ENCODE peak calls at places on chromosomes 13 and 19, in seven cellular contexts. One of them, this sample, is unnamed.

GRCh38 chr19:38742296-38742695 is 2.0 kb downstream of the CAPN12 start:
- DNase-seq in transverse colon: no peak
- DNase-seq in AG09319: no peak
- DNase-seq in endodermal cell: no peak
- DNase-seq in fibroblast of the aortic adventitia: no peak
- DNase-seq in tibial artery: no peak
- DNase-seq in fibroblast of lung: no peak
- DNase-seq in this sample: no peak

GRCh38 chr13:98157188-98157587 is 14.3 kb downstream of the FARP1 start:
- DNase-seq in transverse colon: no peak
- DNase-seq in AG09319: no peak
- DNase-seq in endodermal cell: peak; percentile 53
- DNase-seq in fibroblast of the aortic adventitia: no peak
- DNase-seq in tibial artery: no peak
- DNase-seq in fibroblast of lung: no peak
- DNase-seq in this sample: no peak

GRCh38 chr13:24456396-24456795 is 56.2 kb downstream of the PARP4 start:
- DNase-seq in transverse colon: no peak
- DNase-seq in AG09319: no peak
- DNase-seq in endodermal cell: no peak
- DNase-seq in fibroblast of the aortic adventitia: no peak
- DNase-seq in tibial artery: no peak
- DNase-seq in fibroblast of lung: no peak
- DNase-seq in this sample: no peak

GRCh38 chr19:3250675-3251074 is 26.2 kb downstream of the CELF5 start:
- DNase-seq in transverse colon: peak; percentile 21
- DNase-seq in AG09319: no peak
- DNase-seq in endodermal cell: peak; percentile 75
- DNase-seq in fibroblast of the aortic adventitia: peak; percentile 15
- DNase-seq in tibial artery: no peak
- DNase-seq in fibroblast of lung: no peak
- DNase-seq in this sample: no peak

GRCh38 chr19:5125797-5126497 is 157.0 kb downstream of the KDM4B start:
- DNase-seq in transverse colon: no peak
- DNase-seq in AG09319: no peak
- DNase-seq in endodermal cell: peak; percentile 89
- DNase-seq in fibroblast of the aortic adventitia: no peak
- DNase-seq in tibial artery: no peak
- DNase-seq in fibroblast of lung: no peak
- DNase-seq in this sample: no peak

GRCh38 chr13:93621966-93622365 is 395.4 kb downstream of the GPC6 start:
- DNase-seq in transverse colon: no peak
- DNase-seq in AG09319: no peak
- DNase-seq in endodermal cell: no peak
- DNase-seq in fibroblast of the aortic adventitia: no peak
- DNase-seq in tibial artery: no peak
- DNase-seq in fibroblast of lung: peak; percentile 17
- DNase-seq in this sample: no peak

GRCh38 chr19:54521022-54521859 is 18.6 kb downstream of the LAIR2 start:
- DNase-seq in transverse colon: no peak
- DNase-seq in AG09319: no peak
- DNase-seq in endodermal cell: no peak
- DNase-seq in fibroblast of the aortic adventitia: no peak
- DNase-seq in tibial artery: no peak
- DNase-seq in fibroblast of lung: no peak
- DNase-seq in this sample: no peak

GRCh38 chr19:31821346-31821745 is 472.1 kb upstream of the TSHZ3 start:
- DNase-seq in transverse colon: no peak
- DNase-seq in AG09319: no peak
- DNase-seq in endodermal cell: no peak
- DNase-seq in fibroblast of the aortic adventitia: no peak
- DNase-seq in tibial artery: no peak
- DNase-seq in fibroblast of lung: no peak
- DNase-seq in this sample: no peak

GRCh38 chr19:13104848-13105646 is 2.4 kb upstream of the LYL1 start:
- DNase-seq in transverse colon: no peak
- DNase-seq in AG09319: no peak
- DNase-seq in endodermal cell: no peak
- DNase-seq in fibroblast of the aortic adventitia: no peak
- DNase-seq in tibial artery: peak; percentile 70
- DNase-seq in fibroblast of lung: no peak
- DNase-seq in this sample: no peak

GRCh38 chr19:45164577-45165335 is 4.0 kb upstream of the NKPD1 start:
- DNase-seq in transverse colon: peak; percentile 79
- DNase-seq in AG09319: no peak
- DNase-seq in endodermal cell: peak; percentile 96
- DNase-seq in fibroblast of the aortic adventitia: peak; percentile 57
- DNase-seq in tibial artery: no peak
- DNase-seq in fibroblast of lung: peak; percentile 47
- DNase-seq in this sample: peak; percentile 38

GRCh38 chr13:73657821-73658540 is 476.2 kb downstream of the KLF12 start:
- DNase-seq in transverse colon: no peak
- DNase-seq in AG09319: no peak
- DNase-seq in endodermal cell: no peak
- DNase-seq in fibroblast of the aortic adventitia: peak; percentile 70
- DNase-seq in tibial artery: peak; percentile 84
- DNase-seq in fibroblast of lung: peak; percentile 39
- DNase-seq in this sample: peak; percentile 50

DNA sequence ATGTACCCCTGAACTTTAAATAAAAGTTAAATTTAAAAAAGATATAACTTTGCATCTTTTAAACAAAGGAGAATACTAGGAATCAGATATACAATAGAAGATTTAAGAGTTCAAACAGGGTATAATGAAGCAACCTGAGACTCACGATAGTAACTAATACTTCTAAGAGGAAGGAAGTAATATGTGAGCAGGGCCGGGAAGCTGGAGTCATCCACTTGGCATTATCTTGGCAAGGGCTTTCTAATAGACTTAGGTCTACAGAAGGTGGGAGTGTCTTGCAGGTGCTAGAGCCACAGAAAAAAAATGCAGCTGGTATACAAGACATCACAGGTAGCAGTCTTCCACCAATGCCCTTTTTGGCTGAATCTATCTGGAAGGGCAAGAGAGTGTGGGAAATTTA is 231.9 kb downstream of the KCTD12 start:
- DNase-seq in transverse colon: no peak
- DNase-seq in AG09319: no peak
- DNase-seq in endodermal cell: no peak
- DNase-seq in fibroblast of the aortic adventitia: no peak
- DNase-seq in tibial artery: no peak
- DNase-seq in fibroblast of lung: no peak
- DNase-seq in this sample: no peak
- TF ChIP-seq CTCF in transverse colon: no peak
- TF ChIP-seq CTCF in AG09319: no peak
- TF ChIP-seq CTCF in endodermal cell: no peak
- TF ChIP-seq CTCF in fibroblast of the aortic adventitia: no peak
- TF ChIP-seq CTCF in tibial artery: no peak
- TF ChIP-seq CTCF in fibroblast of lung: no peak
- TF ChIP-seq CTCF in this sample: no peak

GRCh38 chr13:91236182-91236581 is 111.3 kb upstream of the MIR17HG start:
- DNase-seq in transverse colon: no peak
- DNase-seq in AG09319: no peak
- DNase-seq in endodermal cell: no peak
- DNase-seq in fibroblast of the aortic adventitia: no peak
- DNase-seq in tibial artery: no peak
- DNase-seq in fibroblast of lung: no peak
- DNase-seq in this sample: no peak
- TF ChIP-seq CTCF in transverse colon: no peak
- TF ChIP-seq CTCF in AG09319: no peak
- TF ChIP-seq CTCF in endodermal cell: no peak
- TF ChIP-seq CTCF in fibroblast of the aortic adventitia: no peak
- TF ChIP-seq CTCF in tibial artery: no peak
- TF ChIP-seq CTCF in fibroblast of lung: no peak
- TF ChIP-seq CTCF in this sample: no peak

GRCh38 chr19:17441241-17442135 is 7.0 kb downstream of the TMEM221 start:
- DNase-seq in transverse colon: no peak
- DNase-seq in AG09319: no peak
- DNase-seq in endodermal cell: peak; percentile 74
- DNase-seq in fibroblast of the aortic adventitia: peak; percentile 65
- DNase-seq in tibial artery: no peak
- DNase-seq in fibroblast of lung: no peak
- DNase-seq in this sample: no peak
- TF ChIP-seq CTCF in transverse colon: no peak
- TF ChIP-seq CTCF in AG09319: peak; percentile 31
- TF ChIP-seq CTCF in endodermal cell: peak; percentile 80
- TF ChIP-seq CTCF in fibroblast of the aortic adventitia: peak; percentile 36
- TF ChIP-seq CTCF in tibial artery: no peak
- TF ChIP-seq CTCF in fibroblast of lung: peak; percentile 49
- TF ChIP-seq CTCF in this sample: no peak

DNA sequence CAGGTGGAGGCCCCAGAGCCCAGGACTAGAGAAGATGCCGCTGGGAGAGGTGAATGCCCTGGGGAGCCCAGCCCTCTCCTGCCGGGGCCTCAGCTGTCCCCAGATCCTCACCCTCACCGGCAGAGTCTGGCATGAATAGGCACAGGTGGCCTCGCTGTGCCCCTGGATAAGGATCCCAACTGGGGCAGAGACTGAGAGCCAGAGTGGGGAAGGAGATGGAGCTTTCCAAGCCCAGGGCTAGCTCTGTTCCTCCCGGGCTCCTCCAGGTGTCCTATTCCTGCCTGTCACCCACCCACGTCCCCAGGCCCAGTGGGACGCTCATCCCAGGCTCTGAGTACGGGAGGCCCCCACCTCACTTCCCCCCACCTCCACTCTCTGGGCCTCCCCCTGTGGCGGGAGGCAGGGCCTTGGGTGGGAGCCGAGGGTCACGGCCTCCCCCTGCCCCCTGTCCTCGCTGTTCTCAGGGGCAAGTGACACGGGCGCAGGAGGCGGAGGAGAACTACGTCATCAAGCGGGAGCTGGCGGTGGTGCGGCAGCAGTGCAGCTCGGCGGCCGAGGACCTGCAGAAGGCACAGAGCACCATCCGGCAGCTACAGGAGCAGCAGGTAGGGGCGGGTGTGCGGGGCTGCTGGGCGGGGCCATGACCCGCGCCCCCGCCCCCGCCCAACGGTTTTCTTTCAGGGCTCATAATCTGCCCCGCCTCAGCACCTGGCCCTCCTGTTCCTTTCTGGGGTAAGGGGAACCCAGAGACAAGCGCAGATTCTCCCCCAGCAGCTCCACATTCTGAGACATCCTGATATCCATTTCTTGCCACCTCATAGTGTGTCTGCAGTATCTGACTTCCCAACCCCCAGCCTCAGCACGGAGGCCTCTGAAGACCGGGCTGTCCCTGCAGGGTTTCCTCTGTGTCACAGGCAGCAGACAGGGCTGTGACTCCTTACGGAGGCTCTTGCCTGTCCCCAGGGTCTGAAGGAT is 16.2 kb downstream of the PRR36 start:
- DNase-seq in transverse colon: no peak
- DNase-seq in AG09319: no peak
- DNase-seq in endodermal cell: peak; percentile 93
- DNase-seq in fibroblast of the aortic adventitia: no peak
- DNase-seq in tibial artery: no peak
- DNase-seq in fibroblast of lung: no peak
- DNase-seq in this sample: no peak
- TF ChIP-seq CTCF in transverse colon: no peak
- TF ChIP-seq CTCF in AG09319: no peak
- TF ChIP-seq CTCF in endodermal cell: no peak
- TF ChIP-seq CTCF in fibroblast of the aortic adventitia: no peak
- TF ChIP-seq CTCF in tibial artery: no peak
- TF ChIP-seq CTCF in fibroblast of lung: no peak
- TF ChIP-seq CTCF in this sample: no peak

DNA sequence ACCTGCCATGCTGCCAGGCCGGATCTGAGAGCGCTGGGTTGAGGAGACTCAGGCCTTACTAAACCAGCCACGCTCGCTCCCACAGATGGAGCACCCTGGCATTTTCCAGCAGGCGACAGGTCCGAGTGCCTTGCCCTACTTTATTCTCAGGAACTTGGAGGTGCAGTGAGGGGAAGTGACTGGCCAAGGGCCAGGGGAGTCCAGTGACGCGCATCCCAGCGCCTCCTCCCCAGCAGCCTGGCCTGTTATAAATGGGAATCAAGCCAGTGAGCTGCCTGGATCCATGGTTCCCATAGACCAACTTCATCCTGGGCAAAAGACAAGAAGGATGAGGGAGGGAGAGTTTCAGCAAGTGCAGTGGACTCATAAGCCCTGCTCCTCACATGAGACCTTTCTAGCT is 35.5 kb downstream of the TMED1 start:
- DNase-seq in transverse colon: no peak
- DNase-seq in AG09319: no peak
- DNase-seq in endodermal cell: no peak
- DNase-seq in fibroblast of the aortic adventitia: no peak
- DNase-seq in tibial artery: no peak
- DNase-seq in fibroblast of lung: no peak
- DNase-seq in this sample: no peak
- TF ChIP-seq CTCF in transverse colon: no peak
- TF ChIP-seq CTCF in AG09319: no peak
- TF ChIP-seq CTCF in endodermal cell: no peak
- TF ChIP-seq CTCF in fibroblast of the aortic adventitia: no peak
- TF ChIP-seq CTCF in tibial artery: no peak
- TF ChIP-seq CTCF in fibroblast of lung: no peak
- TF ChIP-seq CTCF in this sample: no peak

This sample was measured in HFF-Myc.